ENCODE peak calls at places on chromosomes 4 and X, in eight cellular contexts. U is GM12878, K is dorsolateral prefrontal cortex, P is upper lobe of right lung, E is OCI-LY7, B is psoas muscle, S is GM20000, O is left ventricle myocardium inferior. N is an unnamed sample.

GRCh38 chrX:2708601-2709200 is 17.6 kb downstream of the CD99 start:
- DNase-seq in U (no peak), K (no peak), P (no peak), E (peak; percentile 65), B (no peak), S (no peak), O (no peak), N (no peak)

GRCh38 chr4:56253631-56254241 is 133.6 kb downstream of the AASDH start:
- DNase-seq in U (no peak), K (no peak), P (no peak), E (no peak), B (no peak), S (no peak), O (no peak), N (no peak)

GRCh38 chr4:105894570-105895323 is 524 bp upstream of the NPNT start:
- DNase-seq in U (no peak), K (no peak), P (peak; percentile 87), E (no peak), B (peak; percentile 45), S (peak; percentile 51), O (no peak), N (peak; percentile 78)

GRCh38 chr4:185792384-185793146 is 19.4 kb downstream of the SORBS2 start:
- DNase-seq in U (no peak), K (no peak), P (no peak), E (no peak), B (no peak), S (no peak), O (no peak), N (no peak)

GRCh38 chr4:173039617-173040176 is 128.9 kb upstream of the GALNT7 start:
- DNase-seq in U (no peak), K (no peak), P (no peak), E (no peak), B (no peak), S (no peak), O (no peak), N (no peak)

GRCh38 chr4:726816-727215 is 21.2 kb downstream of the PCGF3 start:
- DNase-seq in U (no peak), K (no peak), P (no peak), E (no peak), B (no peak), S (no peak), O (no peak), N (no peak)

GRCh38 chr4:120209706-120210105 is 143.1 kb upstream of the MAD2L1 start:
- DNase-seq in U (no peak), K (no peak), P (no peak), E (no peak), B (no peak), S (no peak), O (no peak), N (no peak)

GRCh38 chr4:176031927-176032326 is 33.7 kb upstream of the WDR17 start:
- DNase-seq in U (no peak), K (no peak), P (no peak), E (no peak), B (no peak), S (no peak), O (no peak), N (no peak)

GRCh38 chr4:177255359-177255758 is 54.3 kb upstream of the NEIL3 start:
- DNase-seq in U (no peak), K (no peak), P (no peak), E (no peak), B (no peak), S (no peak), O (no peak), N (no peak)

GRCh38 chr4:177251237-177251636 is 58.4 kb upstream of the NEIL3 start:
- DNase-seq in U (no peak), K (no peak), P (no peak), E (no peak), B (no peak), S (no peak), O (no peak), N (no peak)

GRCh38 chr4:177246636-177247584 is 62.8 kb upstream of the NEIL3 start:
- DNase-seq in U (no peak), K (no peak), P (no peak), E (no peak), B (no peak), S (no peak), O (no peak), N (no peak)

DNA sequence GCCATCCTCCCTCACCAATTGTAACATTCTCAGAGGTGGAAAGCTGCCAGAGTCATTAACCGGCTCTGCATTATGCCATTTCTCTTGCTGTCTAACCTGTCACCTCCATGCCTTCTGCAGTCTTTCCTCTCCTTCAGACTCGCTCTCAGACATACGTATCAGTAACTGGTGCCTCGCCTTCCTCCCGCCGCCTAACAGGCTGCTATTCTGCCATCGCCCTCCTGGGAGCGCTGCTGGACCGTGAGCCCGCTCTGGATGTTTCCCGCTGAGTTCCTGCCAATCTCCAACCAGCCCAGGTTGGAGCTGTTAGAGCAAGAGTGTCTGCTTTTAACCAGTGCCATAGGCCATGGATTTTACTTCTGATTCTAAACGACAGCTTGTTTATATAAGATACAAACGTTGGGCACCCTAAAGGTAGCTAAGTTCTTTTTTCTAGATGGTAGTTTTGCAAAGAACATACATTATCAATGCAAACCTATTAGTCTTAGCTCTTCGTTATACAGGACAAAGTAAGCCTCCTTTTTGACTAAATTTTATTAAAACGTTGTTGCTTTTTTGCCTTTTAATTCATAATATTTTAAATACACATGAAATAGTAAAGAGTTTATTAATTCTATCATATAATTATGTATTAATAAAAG is 59.5 kb upstream of the NEIL3 start:
- DNase-seq in U (no peak), K (no peak), P (peak; percentile 81), E (peak; percentile 54), B (peak; percentile 56), S (peak; percentile 56), O (peak; percentile 44), N (peak; percentile 78)
- TF ChIP-seq CTCF in U (peak; percentile 90), K (peak; percentile 75), P (peak; percentile 90), E (peak; percentile 90), B (peak; percentile 62), S (peak; percentile 96), O (peak; percentile 88), N (peak; percentile 99)

DNA sequence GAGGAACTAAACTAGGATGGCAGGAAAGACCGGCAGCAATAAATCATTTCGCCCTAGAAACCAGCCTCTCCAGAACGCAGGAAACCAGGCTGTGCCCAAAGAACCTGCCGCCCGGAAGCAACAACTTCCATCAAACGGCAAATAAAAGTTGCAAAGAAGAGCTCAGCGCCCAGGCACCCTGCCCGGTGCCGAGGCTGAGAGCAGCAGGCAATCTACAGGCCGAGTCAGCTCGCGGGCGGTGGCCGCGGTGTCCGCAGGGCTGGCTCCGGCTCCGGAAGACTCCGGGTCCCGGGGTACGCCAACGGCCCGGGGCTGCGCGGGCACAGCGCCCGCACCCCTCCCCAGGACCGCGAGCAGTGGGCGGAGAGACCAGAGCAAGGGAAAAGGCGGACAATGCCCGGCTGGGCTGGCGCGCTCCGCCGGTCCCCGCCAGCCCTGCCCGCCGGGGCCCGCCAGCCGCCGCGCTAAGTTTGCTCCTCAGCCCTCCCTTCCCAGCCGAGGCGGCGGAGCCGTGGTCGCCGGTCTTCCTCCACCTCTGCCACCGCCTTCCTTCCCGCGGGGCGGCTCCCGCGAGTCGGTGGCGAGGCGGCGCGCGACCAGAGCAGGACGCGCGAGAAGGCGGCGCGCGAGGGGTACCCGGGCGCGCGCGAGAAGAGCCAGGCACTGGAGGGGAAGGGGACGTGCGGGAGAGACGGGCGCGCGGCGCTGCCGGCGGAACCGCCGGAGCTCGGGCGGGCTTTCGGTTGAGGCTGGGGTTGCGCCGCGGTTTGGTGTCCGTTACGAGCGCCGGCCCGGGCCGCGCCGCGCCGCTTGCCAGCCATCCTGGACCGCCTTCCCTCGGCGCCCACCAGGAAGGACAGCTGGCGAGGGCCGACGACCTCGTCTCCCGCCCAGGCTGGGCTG is 733 bp downstream of the FRYL start:
- DNase-seq in U (no peak), K (peak; percentile 61), P (peak; percentile 87), E (peak; percentile 84), B (peak; percentile 81), S (peak; percentile 84), O (peak; percentile 77), N (peak; percentile 55)
- TF ChIP-seq CTCF in U (peak; percentile 21), K (peak; percentile 19), P (peak; percentile 10), E (peak; percentile 32), B (peak; percentile 14), S (no peak), O (no peak), N (peak; percentile 33)

GRCh38 chr4:76982638-76983579 is 33.4 kb downstream of the SEPTIN11 start:
- DNase-seq in U (no peak), K (no peak), P (no peak), E (no peak), B (no peak), S (no peak), O (no peak), N (no peak)

GRCh38 chr4:76984788-76985211 is 35.2 kb downstream of the SEPTIN11 start:
- DNase-seq in U (no peak), K (no peak), P (no peak), E (no peak), B (peak; percentile 79), S (no peak), O (peak; percentile 44), N (no peak)

GRCh38 chr4:76981649-76982048 is 32.1 kb downstream of the SEPTIN11 start:
- DNase-seq in U (no peak), K (no peak), P (no peak), E (no peak), B (no peak), S (no peak), O (no peak), N (no peak)

GRCh38 chr4:76987153-76987562 is 37.6 kb downstream of the SEPTIN11 start:
- DNase-seq in U (no peak), K (no peak), P (no peak), E (no peak), B (no peak), S (no peak), O (peak; percentile 34), N (no peak)

DNA sequence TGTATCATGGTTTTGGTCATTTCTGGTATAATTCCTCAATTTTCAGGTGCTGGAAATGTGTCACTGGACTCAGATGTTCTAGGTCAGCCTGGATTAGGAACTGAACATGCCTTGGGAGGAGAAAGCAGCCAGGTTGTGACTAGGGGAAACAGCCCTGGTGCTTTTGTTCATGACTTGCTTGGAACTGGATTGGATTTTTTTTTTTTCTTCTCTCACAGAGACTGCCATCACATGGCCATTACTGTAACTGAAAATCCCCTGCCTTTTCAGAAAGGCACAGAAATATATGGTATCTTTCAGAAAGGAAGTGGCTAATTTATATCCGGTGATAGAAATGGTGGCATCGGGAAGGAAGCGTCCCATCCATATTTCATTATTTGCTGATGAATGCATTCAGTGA is 34.6 kb downstream of the SEPTIN11 start:
- DNase-seq in U (peak; percentile 40), K (no peak), P (no peak), E (peak; percentile 9), B (no peak), S (peak; percentile 29), O (no peak), N (no peak)
- TF ChIP-seq CTCF in U (peak; percentile 40), K (peak; percentile 7), P (peak; percentile 28), E (peak; percentile 59), B (peak; percentile 40), S (no peak), O (peak; percentile 38), N (no peak)

GRCh38 chr4:96139251-96139929 is 299.5 kb downstream of the PDHA2 start:
- DNase-seq in U (no peak), K (no peak), P (no peak), E (no peak), B (no peak), S (no peak), O (no peak), N (no peak)

GRCh38 chr4:96136056-96136455 is 296.2 kb downstream of the PDHA2 start:
- DNase-seq in U (no peak), K (no peak), P (no peak), E (no peak), B (no peak), S (no peak), O (no peak), N (no peak)

GRCh38 chr4:96131186-96131585 is 291.3 kb downstream of the PDHA2 start:
- DNase-seq in U (no peak), K (no peak), P (no peak), E (no peak), B (no peak), S (no peak), O (no peak), N (no peak)

GRCh38 chr4:96134806-96135205 is 294.9 kb downstream of the PDHA2 start:
- DNase-seq in U (no peak), K (no peak), P (no peak), E (no peak), B (no peak), S (no peak), O (no peak), N (no peak)
- TF ChIP-seq CTCF in U (no peak), K (no peak), P (no peak), E (no peak), B (no peak), S (no peak), O (no peak), N (no peak)

N was measured in WERI-Rb-1.